ENCODE peak calls at places on chromosome 12, in four cellular contexts. One of them, this sample, is unnamed.

GRCh38 chr12:57477710-57478681 is 1.7 kb downstream of the ARHGAP9 start:
- DNase-seq in H7: no peak
- DNase-seq in T-helper 1 cell: peak
- DNase-seq in T-cell: peak
- DNase-seq in this sample: no peak

GRCh38 chr12:121776190-121777098 is 17.0 kb downstream of the RHOF start:
- DNase-seq in H7: peak
- DNase-seq in T-helper 1 cell: peak
- DNase-seq in T-cell: peak
- DNase-seq in this sample: no peak

GRCh38 chr12:21428241-21428640 is 9.2 kb upstream of the PYROXD1 start:
- DNase-seq in H7: no peak
- DNase-seq in T-helper 1 cell: no peak
- DNase-seq in T-cell: no peak
- DNase-seq in this sample: peak

GRCh38 chr12:12518919-12519318 is 43.7 kb downstream of the DUSP16 start:
- DNase-seq in H7: no peak
- DNase-seq in T-helper 1 cell: no peak
- DNase-seq in T-cell: no peak
- DNase-seq in this sample: no peak

GRCh38 chr12:77946541-77947021 is 115.9 kb downstream of the NAV3 start:
- DNase-seq in H7: no peak
- DNase-seq in T-helper 1 cell: no peak
- DNase-seq in T-cell: no peak
- DNase-seq in this sample: no peak

GRCh38 chr12:109741970-109742372 is 28.3 kb downstream of the FAM222A start:
- DNase-seq in H7: no peak
- DNase-seq in T-helper 1 cell: no peak
- DNase-seq in T-cell: no peak
- DNase-seq in this sample: no peak

GRCh38 chr12:119659289-119659897 is 8.5 kb upstream of the PRKAB1 start:
- DNase-seq in H7: peak
- DNase-seq in T-helper 1 cell: peak
- DNase-seq in T-cell: peak
- DNase-seq in this sample: no peak

GRCh38 chr12:64890873-64891468 is 66.5 kb downstream of the TBC1D30 start:
- DNase-seq in H7: peak
- DNase-seq in T-helper 1 cell: peak
- DNase-seq in T-cell: no peak
- DNase-seq in this sample: no peak

GRCh38 chr12:132798836-132799235 is 29.8 kb downstream of the GOLGA3 start:
- DNase-seq in H7: no peak
- DNase-seq in T-helper 1 cell: no peak
- DNase-seq in T-cell: no peak
- DNase-seq in this sample: no peak

GRCh38 chr12:50353869-50354593 is 42.4 kb downstream of the FAM186A start:
- DNase-seq in H7: no peak
- DNase-seq in T-helper 1 cell: no peak
- DNase-seq in T-cell: no peak
- DNase-seq in this sample: no peak

GRCh38 chr12:124744659-124745467 is 118.8 kb downstream of the SCARB1 start:
- DNase-seq in H7: peak
- DNase-seq in T-helper 1 cell: no peak
- DNase-seq in T-cell: no peak
- DNase-seq in this sample: no peak

GRCh38 chr12:115335594-115335993 is 651.6 kb upstream of the TBX3 start:
- DNase-seq in H7: no peak
- DNase-seq in T-helper 1 cell: no peak
- DNase-seq in T-cell: no peak
- DNase-seq in this sample: no peak

GRCh38 chr12:62724947-62725447 is 210.0 kb downstream of the PPM1H start:
- DNase-seq in H7: peak
- DNase-seq in T-helper 1 cell: no peak
- DNase-seq in T-cell: no peak
- DNase-seq in this sample: peak

GRCh38 chr12:47280543-47281330 is 201.0 kb upstream of the AMIGO2 start:
- DNase-seq in H7: no peak
- DNase-seq in T-helper 1 cell: no peak
- DNase-seq in T-cell: no peak
- DNase-seq in this sample: no peak

GRCh38 chr12:51183816-51184215 is 10.9 kb upstream of the TFCP2 start:
- DNase-seq in H7: peak
- DNase-seq in T-helper 1 cell: no peak
- DNase-seq in T-cell: no peak
- DNase-seq in this sample: peak

GRCh38 chr12:23949212-23950010 is at the start of gene SOX5:
- DNase-seq in H7: peak
- DNase-seq in T-helper 1 cell: no peak
- DNase-seq in T-cell: no peak
- DNase-seq in this sample: no peak

GRCh38 chr12:108720757-108721514 is 10.4 kb downstream of the CORO1C start:
- DNase-seq in H7: no peak
- DNase-seq in T-helper 1 cell: no peak
- DNase-seq in T-cell: no peak
- DNase-seq in this sample: no peak

GRCh38 chr12:212383-212798 is 1.6 kb downstream of the SLC6A12 start:
- DNase-seq in H7: no peak
- DNase-seq in T-helper 1 cell: no peak
- DNase-seq in T-cell: no peak
- DNase-seq in this sample: no peak

GRCh38 chr12:91216871-91217270 is 34.3 kb upstream of the DCN start:
- DNase-seq in H7: no peak
- DNase-seq in T-helper 1 cell: no peak
- DNase-seq in T-cell: no peak
- DNase-seq in this sample: no peak

This sample was measured in HS-27A.